ENCODE peak calls at places on chromosomes 5 and 9, in six cellular contexts. One of them, this sample, is unnamed.

GRCh38 chr9:123174887-123175518 is 93.4 kb downstream of the STRBP start:
- DNase-seq in HCT116: no peak
- DNase-seq in WTC11: no peak
- DNase-seq in GM06990: peak; percentile 67
- DNase-seq in lower leg skin: no peak
- DNase-seq in endothelial cell of umbilical vein: no peak
- DNase-seq in this sample: peak; percentile 55

GRCh38 chr5:170565077-170565476 is 61.3 kb downstream of the KCNIP1 start:
- DNase-seq in endothelial cell of umbilical vein: no peak
- DNase-seq in lower leg skin: no peak
- DNase-seq in GM06990: no peak
- DNase-seq in WTC11: no peak
- DNase-seq in HCT116: no peak
- DNase-seq in this sample: no peak

GRCh38 chr9:22044583-22044982 is 35.5 kb upstream of the CDKN2B start:
- DNase-seq in HCT116: no peak
- DNase-seq in WTC11: no peak
- DNase-seq in GM06990: no peak
- DNase-seq in endothelial cell of umbilical vein: peak; percentile 87
- DNase-seq in lower leg skin: no peak
- DNase-seq in this sample: no peak

GRCh38 chr5:123089971-123090640 is 1.1 kb downstream of the PRDM6 start:
- DNase-seq in endothelial cell of umbilical vein: peak; percentile 13
- DNase-seq in GM06990: no peak
- DNase-seq in WTC11: peak; percentile 58
- DNase-seq in HCT116: no peak
- DNase-seq in lower leg skin: no peak
- DNase-seq in this sample: peak; percentile 65

GRCh38 chr9:122536138-122536537 is 9.0 kb upstream of the OR1N1 start:
- DNase-seq in HCT116: no peak
- DNase-seq in WTC11: no peak
- DNase-seq in endothelial cell of umbilical vein: no peak
- DNase-seq in lower leg skin: no peak
- DNase-seq in GM06990: no peak
- DNase-seq in this sample: no peak

GRCh38 chr5:87876616-87877015 is 392.0 kb downstream of the TMEM161B start:
- DNase-seq in WTC11: no peak
- DNase-seq in lower leg skin: no peak
- DNase-seq in HCT116: no peak
- DNase-seq in endothelial cell of umbilical vein: no peak
- DNase-seq in GM06990: no peak
- DNase-seq in this sample: no peak

GRCh38 chr5:28275931-28276330 is 1237.5 kb upstream of the CDH9 start:
- DNase-seq in lower leg skin: no peak
- DNase-seq in GM06990: no peak
- DNase-seq in WTC11: no peak
- DNase-seq in HCT116: no peak
- DNase-seq in endothelial cell of umbilical vein: no peak
- DNase-seq in this sample: no peak

GRCh38 chr5:152119091-152119490 is 194.4 kb upstream of the GLRA1 start:
- DNase-seq in WTC11: no peak
- DNase-seq in GM06990: no peak
- DNase-seq in endothelial cell of umbilical vein: no peak
- DNase-seq in lower leg skin: no peak
- DNase-seq in HCT116: no peak
- DNase-seq in this sample: no peak

GRCh38 chr9:6931913-6932312 is 174.1 kb downstream of the KDM4C start:
- DNase-seq in endothelial cell of umbilical vein: no peak
- DNase-seq in GM06990: no peak
- DNase-seq in HCT116: peak; percentile 74
- DNase-seq in WTC11: no peak
- DNase-seq in lower leg skin: no peak
- DNase-seq in this sample: no peak

GRCh38 chr5:149069711-149070110 is 6.8 kb upstream of the SH3TC2 start:
- DNase-seq in lower leg skin: no peak
- DNase-seq in endothelial cell of umbilical vein: no peak
- DNase-seq in WTC11: no peak
- DNase-seq in HCT116: no peak
- DNase-seq in GM06990: no peak
- DNase-seq in this sample: no peak

GRCh38 chr9:15697459-15697858 is 144.6 kb downstream of the CCDC171 start:
- DNase-seq in lower leg skin: no peak
- DNase-seq in endothelial cell of umbilical vein: peak; percentile 39
- DNase-seq in GM06990: no peak
- DNase-seq in WTC11: no peak
- DNase-seq in HCT116: no peak
- DNase-seq in this sample: no peak

GRCh38 chr9:110069326-110070248 is 138.4 kb downstream of the C9orf152 start:
- DNase-seq in endothelial cell of umbilical vein: peak; percentile 93
- DNase-seq in WTC11: no peak
- DNase-seq in lower leg skin: peak; percentile 81
- DNase-seq in GM06990: no peak
- DNase-seq in HCT116: no peak
- DNase-seq in this sample: no peak

GRCh38 chr5:61534481-61535267 is 202.6 kb downstream of the ZSWIM6 start:
- DNase-seq in WTC11: no peak
- DNase-seq in HCT116: no peak
- DNase-seq in GM06990: peak; percentile 53
- DNase-seq in lower leg skin: no peak
- DNase-seq in endothelial cell of umbilical vein: no peak
- DNase-seq in this sample: peak; percentile 50

GRCh38 chr5:144794922-144795321 is 624.2 kb downstream of the KCTD16 start:
- DNase-seq in WTC11: no peak
- DNase-seq in lower leg skin: no peak
- DNase-seq in endothelial cell of umbilical vein: no peak
- DNase-seq in GM06990: no peak
- DNase-seq in HCT116: no peak
- DNase-seq in this sample: no peak

GRCh38 chr5:146380714-146381113 is 42.1 kb downstream of the POU4F3 start:
- DNase-seq in lower leg skin: no peak
- DNase-seq in WTC11: no peak
- DNase-seq in GM06990: no peak
- DNase-seq in HCT116: no peak
- DNase-seq in endothelial cell of umbilical vein: no peak
- DNase-seq in this sample: no peak

GRCh38 chr5:64497390-64497789 is 8.4 kb upstream of the RGS7BP start:
- DNase-seq in WTC11: no peak
- DNase-seq in endothelial cell of umbilical vein: no peak
- DNase-seq in GM06990: no peak
- DNase-seq in HCT116: no peak
- DNase-seq in lower leg skin: no peak
- DNase-seq in this sample: no peak

GRCh38 chr9:21413089-21414023 is 4.4 kb downstream of the IFNA8 start:
- DNase-seq in lower leg skin: no peak
- DNase-seq in endothelial cell of umbilical vein: no peak
- DNase-seq in GM06990: no peak
- DNase-seq in WTC11: no peak
- DNase-seq in HCT116: no peak
- DNase-seq in this sample: no peak

GRCh38 chr9:116549061-116549664 is 137.9 kb upstream of the TRIM32 start:
- DNase-seq in lower leg skin: peak; percentile 76
- DNase-seq in WTC11: no peak
- DNase-seq in HCT116: peak; percentile 83
- DNase-seq in GM06990: no peak
- DNase-seq in endothelial cell of umbilical vein: no peak
- DNase-seq in this sample: no peak

GRCh38 chr5:56003179-56003578 is 8.4 kb upstream of the IL6ST start:
- DNase-seq in HCT116: peak; percentile 15
- DNase-seq in lower leg skin: no peak
- DNase-seq in WTC11: no peak
- DNase-seq in GM06990: no peak
- DNase-seq in endothelial cell of umbilical vein: no peak
- DNase-seq in this sample: no peak

GRCh38 chr9:113632776-113633590 is 169.5 kb downstream of the RGS3 start:
- DNase-seq in lower leg skin: no peak
- DNase-seq in GM06990: no peak
- DNase-seq in WTC11: no peak
- DNase-seq in HCT116: no peak
- DNase-seq in endothelial cell of umbilical vein: no peak
- DNase-seq in this sample: no peak

GRCh38 chr5:67257500-67257899 is 60.9 kb upstream of the CD180 start:
- DNase-seq in GM06990: no peak
- DNase-seq in endothelial cell of umbilical vein: no peak
- DNase-seq in HCT116: no peak
- DNase-seq in lower leg skin: no peak
- DNase-seq in WTC11: no peak
- DNase-seq in this sample: no peak

GRCh38 chr5:5705010-5705409 is 282.5 kb downstream of the ICE1 start:
- DNase-seq in GM06990: no peak
- DNase-seq in endothelial cell of umbilical vein: no peak
- DNase-seq in WTC11: no peak
- DNase-seq in lower leg skin: no peak
- DNase-seq in HCT116: no peak
- DNase-seq in this sample: no peak

GRCh38 chr5:134519989-134520388 is 5.5 kb upstream of the JADE2 start:
- DNase-seq in HCT116: no peak
- DNase-seq in GM06990: no peak
- DNase-seq in lower leg skin: no peak
- DNase-seq in endothelial cell of umbilical vein: no peak
- DNase-seq in WTC11: no peak
- DNase-seq in this sample: no peak

GRCh38 chr9:33227013-33227398 is 13.0 kb upstream of the SPINK4 start:
- DNase-seq in WTC11: no peak
- DNase-seq in HCT116: no peak
- DNase-seq in lower leg skin: no peak
- DNase-seq in endothelial cell of umbilical vein: no peak
- DNase-seq in GM06990: peak; percentile 39
- DNase-seq in this sample: no peak

GRCh38 chr5:96324708-96325107 is 108.3 kb downstream of the PCSK1 start:
- DNase-seq in GM06990: no peak
- DNase-seq in HCT116: peak; percentile 56
- DNase-seq in WTC11: no peak
- DNase-seq in lower leg skin: no peak
- DNase-seq in endothelial cell of umbilical vein: peak; percentile 60
- DNase-seq in this sample: no peak

GRCh38 chr5:132466453-132467291 is 23.9 kb downstream of the IRF1 start:
- DNase-seq in HCT116: no peak
- DNase-seq in endothelial cell of umbilical vein: peak; percentile 79
- DNase-seq in lower leg skin: no peak
- DNase-seq in WTC11: no peak
- DNase-seq in GM06990: peak; percentile 87
- DNase-seq in this sample: peak; percentile 63

GRCh38 chr5:17118631-17119030 is 98.8 kb upstream of the BASP1 start:
- DNase-seq in lower leg skin: peak; percentile 64
- DNase-seq in HCT116: peak; percentile 70
- DNase-seq in endothelial cell of umbilical vein: peak; percentile 99
- DNase-seq in GM06990: no peak
- DNase-seq in WTC11: no peak
- DNase-seq in this sample: no peak

GRCh38 chr9:131856105-131856504 is 116.2 kb upstream of the RAPGEF1 start:
- DNase-seq in WTC11: peak; percentile 78
- DNase-seq in lower leg skin: no peak
- DNase-seq in GM06990: no peak
- DNase-seq in endothelial cell of umbilical vein: no peak
- DNase-seq in HCT116: no peak
- DNase-seq in this sample: no peak
- TF ChIP-seq CTCF in WTC11: peak; percentile 24
- TF ChIP-seq CTCF in lower leg skin: no peak
- TF ChIP-seq CTCF in GM06990: no peak
- TF ChIP-seq CTCF in endothelial cell of umbilical vein: peak; percentile 20
- TF ChIP-seq CTCF in HCT116: peak; percentile 59
- TF ChIP-seq CTCF in this sample: no peak

DNA sequence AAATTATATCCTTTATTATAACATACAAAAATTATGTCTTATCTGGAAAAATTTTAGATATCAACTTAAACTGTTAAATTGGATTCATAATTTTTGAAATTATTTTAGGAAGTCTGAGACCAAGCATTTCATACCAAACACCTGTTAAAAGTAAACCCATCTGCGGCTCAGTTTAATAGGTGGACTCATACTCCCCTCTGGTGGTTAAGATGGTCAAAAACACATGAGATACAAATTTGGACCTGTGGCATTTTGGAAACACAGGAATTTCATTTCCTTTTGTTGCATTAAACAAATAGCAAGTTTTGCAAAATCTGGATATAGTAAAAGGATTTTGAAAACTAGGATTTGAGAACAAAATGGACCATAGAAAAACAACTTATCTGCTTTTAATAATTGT is 53.7 kb downstream of the RGMB start:
- DNase-seq in endothelial cell of umbilical vein: peak; percentile 49
- DNase-seq in GM06990: no peak
- DNase-seq in lower leg skin: no peak
- DNase-seq in WTC11: no peak
- DNase-seq in HCT116: peak; percentile 45
- DNase-seq in this sample: no peak
- TF ChIP-seq CTCF in endothelial cell of umbilical vein: peak; percentile 12
- TF ChIP-seq CTCF in GM06990: peak; percentile 37
- TF ChIP-seq CTCF in lower leg skin: no peak
- TF ChIP-seq CTCF in WTC11: peak; percentile 50
- TF ChIP-seq CTCF in HCT116: peak; percentile 65
- TF ChIP-seq CTCF in this sample: no peak

DNA sequence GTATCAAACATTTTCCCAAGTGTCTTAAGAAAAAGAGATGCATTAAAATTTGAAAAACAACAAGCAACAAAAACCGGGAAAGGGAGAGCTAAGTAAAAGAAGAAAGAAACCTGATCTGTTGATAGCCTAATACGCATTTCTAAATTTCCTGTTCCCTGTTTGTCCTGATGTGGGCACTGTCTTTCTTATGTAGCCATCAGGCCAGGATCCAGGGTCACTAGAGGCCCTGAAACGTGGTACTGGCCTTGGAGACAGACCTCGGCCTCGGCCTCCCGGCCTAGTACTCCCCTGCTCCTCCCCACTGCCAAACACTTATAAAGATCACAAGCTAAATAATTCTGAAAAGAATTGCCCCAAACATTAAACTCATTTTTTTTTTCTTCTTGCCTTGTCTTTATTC is 547.2 kb downstream of the IRX1 start:
- DNase-seq in endothelial cell of umbilical vein: no peak
- DNase-seq in HCT116: no peak
- DNase-seq in WTC11: no peak
- DNase-seq in lower leg skin: no peak
- DNase-seq in GM06990: no peak
- DNase-seq in this sample: no peak
- TF ChIP-seq CTCF in endothelial cell of umbilical vein: no peak
- TF ChIP-seq CTCF in HCT116: no peak
- TF ChIP-seq CTCF in WTC11: no peak
- TF ChIP-seq CTCF in lower leg skin: no peak
- TF ChIP-seq CTCF in GM06990: no peak
- TF ChIP-seq CTCF in this sample: no peak

GRCh38 chr9:89803403-89803802 is 198.6 kb downstream of the GADD45G start:
- DNase-seq in GM06990: no peak
- DNase-seq in lower leg skin: no peak
- DNase-seq in endothelial cell of umbilical vein: no peak
- DNase-seq in WTC11: no peak
- DNase-seq in HCT116: no peak
- DNase-seq in this sample: no peak

GRCh38 chr9:89805726-89806125 is 200.9 kb downstream of the GADD45G start:
- DNase-seq in GM06990: no peak
- DNase-seq in WTC11: no peak
- DNase-seq in lower leg skin: no peak
- DNase-seq in endothelial cell of umbilical vein: no peak
- DNase-seq in HCT116: no peak
- DNase-seq in this sample: no peak

GRCh38 chr9:89801723-89802680 is 197.2 kb downstream of the GADD45G start:
- DNase-seq in WTC11: no peak
- DNase-seq in GM06990: no peak
- DNase-seq in HCT116: no peak
- DNase-seq in lower leg skin: no peak
- DNase-seq in endothelial cell of umbilical vein: no peak
- DNase-seq in this sample: no peak

GRCh38 chr9:89804766-89805531 is 200.1 kb downstream of the GADD45G start:
- DNase-seq in GM06990: no peak
- DNase-seq in lower leg skin: no peak
- DNase-seq in HCT116: no peak
- DNase-seq in WTC11: no peak
- DNase-seq in endothelial cell of umbilical vein: no peak
- DNase-seq in this sample: no peak

GRCh38 chr9:89802809-89803355 is 198.1 kb downstream of the GADD45G start:
- DNase-seq in GM06990: no peak
- DNase-seq in WTC11: no peak
- DNase-seq in lower leg skin: peak; percentile 42
- DNase-seq in endothelial cell of umbilical vein: no peak
- DNase-seq in HCT116: peak; percentile 3
- DNase-seq in this sample: no peak
- TF ChIP-seq CTCF in GM06990: no peak
- TF ChIP-seq CTCF in WTC11: no peak
- TF ChIP-seq CTCF in lower leg skin: no peak
- TF ChIP-seq CTCF in endothelial cell of umbilical vein: no peak
- TF ChIP-seq CTCF in HCT116: no peak
- TF ChIP-seq CTCF in this sample: no peak